ENCODE peak calls at places on chromosomes 11 and 22, in four cellular contexts. M is CD4-positive, CD25-positive, alpha-beta regulatory T cell; C is body of pancreas; H is uterus. L is an unnamed sample. For H3K4me1 and H3K27me3, the result is how much of the 10 kb centered on the place peaks cover.

GRCh38 chr11:123245567-123245966 is 50.5 kb upstream of the CLMP start:
- DNase-seq in H (no peak), M (no peak), C (no peak), L (no peak)

GRCh38 chr11:68825603-68826002 is 16.1 kb downstream of the CPT1A start:
- DNase-seq in H (no peak), M (peak), C (peak), L (no peak)

GRCh38 chr11:129210831-129211181 is 18.7 kb upstream of the ARHGAP32 start:
- DNase-seq in C (peak), M (no peak), H (no peak), L (no peak)

GRCh38 chr11:9264381-9265210 is 554 bp downstream of the DENND5A start:
- DNase-seq in H (peak), C (peak), M (no peak), L (no peak)

GRCh38 chr11:46090375-46090774 is 30.9 kb downstream of the PHF21A start:
- DNase-seq in H (no peak), C (no peak), M (no peak), L (no peak)

GRCh38 chr11:101775033-101775432 is 139.8 kb upstream of the CEP126 start:
- DNase-seq in C (no peak), M (no peak), H (no peak), L (no peak)

GRCh38 chr11:118224512-118225180 is at the start of gene JAML:
- DNase-seq in C (no peak), M (peak), H (no peak), L (no peak)

GRCh38 chr22:23196165-23196564 is 15.9 kb downstream of the BCR start:
- DNase-seq in H (no peak), C (no peak), M (no peak), L (no peak)

GRCh38 chr11:27468209-27468608 is 4.4 kb downstream of the LGR4 start:
- DNase-seq in H (no peak), C (no peak), M (no peak), L (no peak)

GRCh38 chr22:46758867-46759290 is 3.6 kb upstream of the TBC1D22A start:
- DNase-seq in M (peak), H (no peak), C (peak), L (peak)

GRCh38 chr22:46083383-46084350 is 66.7 kb upstream of the PPARA start:
- DNase-seq in C (peak), M (no peak), H (peak), L (no peak)

GRCh38 chr11:122803306-122803705 is 35.0 kb upstream of the CRTAM start:
- DNase-seq in H (no peak), C (no peak), M (no peak), L (no peak)

GRCh38 chr11:63850946-63851345 is 12.0 kb downstream of the MARK2 start:
- DNase-seq in C (peak), H (no peak), M (no peak), L (no peak)

GRCh38 chr11:997907-998306 is 38.6 kb downstream of the MUC6 start:
- DNase-seq in H (no peak), C (no peak), M (no peak), L (no peak)

GRCh38 chr22:41478891-41479521 is 10.1 kb downstream of the ACO2 start:
- DNase-seq in H (no peak), M (no peak), C (no peak), L (no peak)

GRCh38 chr22:41369089-41369745 is 12.5 kb upstream of the TEF start:
- DNase-seq in H (no peak), C (peak), M (no peak), L (no peak)

GRCh38 chr22:42700355-42700754 is 20.3 kb downstream of the A4GALT start:
- DNase-seq in C (no peak), M (no peak), H (no peak), L (no peak)

GRCh38 chr11:86579406-86579731 is 93.0 kb downstream of the ME3 start:
- DNase-seq in C (no peak), H (no peak), M (no peak), L (no peak)

GRCh38 chr22:47596176-47596690 is 833.8 kb downstream of the TBC1D22A start:
- DNase-seq in H (no peak), C (no peak), M (no peak), L (no peak)

GRCh38 chr11:113240790-113241189 is 73.6 kb upstream of the TTC12 start:
- DNase-seq in M (no peak), C (no peak), H (no peak), L (no peak)

GRCh38 chr22:42873361-42873760 is 16.3 kb upstream of the ARFGAP3 start:
- DNase-seq in H (no peak), M (no peak), C (no peak), L (no peak)

GRCh38 chr11:83097671-83098070 is 26.0 kb upstream of the RAB30 start:
- DNase-seq in M (no peak), C (no peak), H (no peak), L (no peak)

GRCh38 chr11:693415-693831 is 1.6 kb downstream of the DEAF1 start:
- DNase-seq in M (no peak), H (no peak), C (no peak), L (peak)

GRCh38 chr11:1560011-1560579 is 12.0 kb downstream of the DUSP8 start:
- DNase-seq in C (no peak), H (no peak), M (no peak), L (no peak)

DNA sequence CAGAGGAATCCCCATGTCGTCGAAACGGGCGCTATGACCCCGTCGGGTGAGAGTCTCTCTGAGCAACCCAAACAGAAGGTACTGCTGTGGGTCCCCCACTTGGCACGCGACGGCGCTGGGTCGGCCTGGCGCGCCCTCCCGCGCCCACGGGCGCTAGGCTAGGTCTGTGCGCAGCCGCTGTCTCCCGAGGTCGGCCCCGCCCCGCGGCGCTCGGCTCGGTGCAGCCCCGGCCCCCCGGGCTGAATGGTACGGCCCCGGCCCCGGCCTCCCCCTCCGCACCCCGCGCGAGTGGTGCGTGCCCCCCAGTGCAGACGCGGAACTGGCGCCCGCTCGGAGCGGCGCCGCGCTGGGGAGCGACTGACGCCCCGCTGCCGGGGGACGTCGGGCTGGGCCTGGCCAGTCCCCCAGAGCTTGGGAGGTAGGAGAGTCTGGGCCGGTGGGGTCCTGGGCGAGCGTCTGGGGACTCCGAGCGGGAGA is at the start of gene MADD:
- DNase-seq in H (peak), M (peak), C (peak), L (peak)
- H3K4me1 ChIP-seq in H (under half), M (under half), C (under half), L (under half)

DNA sequence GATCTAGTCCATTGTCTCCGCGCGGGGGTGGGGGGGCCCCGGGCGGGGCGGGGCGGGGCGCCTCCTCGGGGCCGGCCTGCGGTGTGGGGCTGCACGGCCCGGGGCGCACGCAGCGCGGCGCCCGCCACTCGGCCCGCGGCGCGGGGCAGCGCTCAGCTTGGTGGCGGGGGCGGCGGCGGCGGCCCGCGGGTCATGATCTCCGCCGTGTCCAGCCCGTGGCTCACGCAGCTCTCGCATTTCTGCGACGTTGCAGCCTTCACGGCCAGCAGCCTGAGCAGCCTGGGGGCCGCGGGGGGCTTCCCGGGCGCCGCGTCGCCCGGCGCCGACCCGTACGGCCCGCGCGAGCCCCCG is at the start of gene TBX1:
- DNase-seq in M (no peak), C (no peak), H (no peak), L (no peak)
- H3K27me3 ChIP-seq in M (under half), C (under half), H (under half), L (under half)

GRCh38 chr22:38699143-38699542 is 1.6 kb downstream of the JOSD1 start:
- DNase-seq in H (no peak), C (no peak), M (peak), L (no peak)

GRCh38 chr22:38699784-38700183 is 959 bp downstream of the JOSD1 start:
- DNase-seq in H (no peak), C (no peak), M (peak), L (no peak)

GRCh38 chr22:38698407-38699094 is 2.2 kb downstream of the JOSD1 start:
- DNase-seq in C (no peak), M (no peak), H (no peak), L (no peak)

GRCh38 chr22:38700271-38700788 is 413 bp downstream of the JOSD1 start:
- DNase-seq in C (peak), H (no peak), M (peak), L (peak)

DNA sequence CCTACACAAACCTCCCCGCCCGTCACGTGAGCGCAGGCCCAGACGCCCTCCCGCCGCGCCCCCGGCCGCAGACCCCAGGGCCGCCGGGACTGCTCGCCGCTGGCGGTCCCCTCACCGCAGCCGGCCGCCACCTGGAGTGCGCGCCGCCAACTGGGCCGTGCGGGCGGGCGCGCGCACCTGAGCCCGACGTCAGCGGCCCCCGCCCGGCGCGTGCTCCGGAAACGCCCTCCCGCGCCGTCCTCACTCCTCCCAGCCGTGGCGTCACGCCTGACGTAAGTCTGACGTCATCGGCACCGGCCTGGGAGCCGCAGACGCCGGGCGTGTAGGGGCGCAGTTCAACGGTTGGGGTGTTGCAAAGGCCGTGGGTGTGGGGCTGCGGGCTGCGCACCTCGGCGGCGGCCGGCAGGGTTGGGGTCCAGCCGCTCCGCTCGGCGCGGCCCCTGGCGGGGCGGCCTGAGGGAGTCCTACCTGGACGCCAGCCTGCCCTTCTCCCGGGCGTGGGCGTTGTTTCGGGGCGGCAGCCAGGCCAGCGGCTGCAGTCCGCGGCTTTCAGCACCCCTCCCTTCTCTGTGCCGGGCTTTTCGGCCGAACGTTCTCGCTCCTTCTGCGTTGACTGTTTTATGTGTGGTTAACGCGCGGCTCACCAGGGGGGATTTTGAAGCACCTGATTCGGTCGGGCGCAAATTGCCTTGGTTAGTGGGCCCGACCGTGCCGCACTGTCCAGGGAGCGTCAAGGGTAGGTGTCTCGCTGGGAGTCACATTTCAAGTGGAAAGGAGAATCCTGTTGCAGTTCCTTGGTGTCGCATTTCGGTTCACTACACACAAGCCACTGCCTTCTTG is at the start of gene JOSD1:
- DNase-seq in H (peak), M (peak), C (peak), L (peak)
- H3K4me1 ChIP-seq in H (under half), M (half or more), C (half or more), L (under half)

DNA sequence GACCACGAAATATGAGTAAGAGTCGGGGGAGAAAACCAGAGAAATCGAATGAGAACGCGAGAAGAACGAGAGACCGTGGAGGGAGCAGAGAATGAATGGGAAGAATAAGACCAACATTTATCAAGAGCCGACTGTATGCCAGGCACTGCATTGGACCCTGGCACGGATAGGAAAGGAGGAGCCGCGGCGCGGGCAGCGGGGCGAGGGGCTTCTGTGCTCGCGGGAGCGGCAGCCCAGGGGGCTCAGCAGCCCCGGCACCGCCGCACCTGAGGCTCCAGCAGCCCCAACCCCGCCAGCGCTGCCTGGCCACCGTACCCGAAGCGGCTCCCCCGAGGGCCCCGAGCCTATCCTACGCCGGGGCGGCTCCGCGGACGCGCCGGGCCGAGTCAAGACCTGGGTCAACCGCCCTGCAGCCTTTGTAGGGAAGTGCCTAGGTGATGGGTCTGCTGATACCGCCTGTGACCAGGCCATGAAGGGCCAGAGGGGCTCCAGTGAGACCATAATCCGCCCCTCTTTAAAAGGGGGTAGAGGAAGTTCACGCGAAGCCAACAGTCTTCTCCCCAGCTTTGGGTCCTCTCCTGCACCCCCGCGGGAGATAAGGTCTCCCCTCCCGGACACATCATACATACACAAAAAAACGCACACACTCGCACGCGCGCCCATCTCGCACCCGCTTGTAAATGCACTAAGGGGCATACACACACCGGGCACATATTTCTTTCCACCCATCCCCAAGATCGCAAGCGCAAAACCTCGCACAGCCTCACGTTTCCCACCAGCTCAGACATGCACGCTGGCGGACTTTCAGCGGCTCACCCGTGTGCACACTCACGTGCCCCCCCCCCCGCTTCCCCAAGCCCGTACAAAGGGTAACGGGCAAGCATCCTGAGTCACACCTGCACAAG is 964 bp upstream of the RTN4RL2 start:
- DNase-seq in C (peak), H (no peak), M (peak), L (peak)
- H3K27me3 ChIP-seq in C (under half), H (under half), M (under half), L (under half)

GRCh38 chr11:69995697-69996096 is 82.4 kb upstream of the ANO1 start:
- DNase-seq in H (no peak), C (no peak), M (no peak), L (no peak)

GRCh38 chr11:69992943-69993694 is 85.0 kb upstream of the ANO1 start:
- DNase-seq in C (no peak), M (no peak), H (no peak), L (no peak)

GRCh38 chr11:69996451-69996850 is 81.7 kb upstream of the ANO1 start:
- DNase-seq in H (no peak), M (no peak), C (no peak), L (no peak)

GRCh38 chr11:69994810-69995209 is 83.3 kb upstream of the ANO1 start:
- DNase-seq in M (no peak), H (no peak), C (no peak), L (no peak)

DNA sequence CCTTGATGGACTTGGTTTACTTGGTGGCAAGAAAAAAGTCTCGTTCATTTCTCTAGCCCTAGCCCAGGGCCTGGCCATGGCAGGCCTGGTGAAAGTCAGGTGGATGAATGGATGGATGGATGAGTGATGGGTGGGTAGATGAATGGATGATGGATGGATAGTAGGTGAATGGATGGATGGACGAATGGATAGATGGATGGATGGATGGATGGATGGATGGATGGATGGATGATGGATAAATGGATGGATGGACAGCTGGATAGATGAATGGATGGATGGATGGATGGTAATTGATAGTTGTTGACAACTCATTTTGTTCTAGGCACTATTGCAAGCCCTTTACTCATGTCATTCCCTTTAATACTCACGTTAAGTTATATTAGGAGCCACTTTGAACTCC is 86.1 kb upstream of the ANO1 start:
- DNase-seq in M (no peak), H (no peak), C (no peak), L (no peak)
- H3K4me1 ChIP-seq in M (under half), H (under half), C (under half), L (under half)

GRCh38 chr22:39706406-39707150 is 136.0 kb downstream of the CACNA1I start:
- DNase-seq in M (no peak), C (no peak), H (no peak), L (no peak)

GRCh38 chr22:39705386-39705785 is 134.8 kb downstream of the CACNA1I start:
- DNase-seq in M (no peak), C (no peak), H (no peak), L (no peak)

GRCh38 chr22:39707351-39707750 is 136.8 kb downstream of the CACNA1I start:
- DNase-seq in C (no peak), H (no peak), M (no peak), L (no peak)

GRCh38 chr22:39700565-39700964 is 130.0 kb downstream of the CACNA1I start:
- DNase-seq in C (no peak), M (no peak), H (no peak), L (no peak)

GRCh38 chr22:39703890-39704658 is 133.5 kb downstream of the CACNA1I start:
- DNase-seq in H (peak), C (peak), M (no peak), L (no peak)
- H3K27me3 ChIP-seq in H (under half), C (under half), M (under half), L (under half)

DNA sequence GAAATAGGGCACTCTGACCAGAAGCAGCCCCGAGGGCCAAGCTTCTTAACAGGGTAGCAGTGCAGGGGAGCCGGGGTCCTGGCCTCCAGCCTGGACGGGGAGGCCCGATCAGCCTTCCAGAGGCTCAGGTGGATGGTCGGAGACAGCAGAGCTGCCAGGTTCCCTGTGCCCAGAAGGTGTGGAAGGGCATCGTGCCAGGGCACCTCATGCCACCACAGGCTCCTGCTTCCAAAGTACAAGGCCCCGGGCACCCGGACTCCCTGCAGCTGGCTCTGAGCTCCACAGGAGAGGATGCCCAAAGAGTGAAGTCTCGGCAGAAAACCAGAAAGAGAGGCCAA is 14.3 kb downstream of the EHD1 start:
- DNase-seq in M (no peak), H (no peak), C (peak), L (no peak)
- H3K4me1 ChIP-seq in M (half or more), H (under half), C (under half), L (under half)

GRCh38 chr11:103220133-103220532 is 110.9 kb downstream of the DYNC2H1 start:
- DNase-seq in H (no peak), C (no peak), M (no peak), L (no peak)

GRCh38 chr11:103222801-103223200 is 113.6 kb downstream of the DYNC2H1 start:
- DNase-seq in C (peak), M (no peak), H (no peak), L (no peak)
- H3K27me3 ChIP-seq in C (under half), M (under half), H (under half), L (under half)